ENCODE peak calls at places on chromosomes 5 and 9, in six cellular contexts. One of them, this sample, is unnamed.
A peak's percentile ranks its signal among the peaks of the same experiment; 100 is the strongest.

GRCh38 chr9:112409758-112410157 is 29.9 kb downstream of the HSDL2 start:
- DNase-seq in GM12878: no peak
- DNase-seq in A549: no peak
- DNase-seq in NB4: no peak
- DNase-seq in SK-N-SH: no peak
- DNase-seq in WTC11: no peak
- DNase-seq in this sample: no peak

GRCh38 chr5:78361226-78361993 is 993 bp downstream of the SCAMP1 start:
- DNase-seq in A549: peak; percentile 68
- DNase-seq in WTC11: no peak
- DNase-seq in NB4: peak; percentile 84
- DNase-seq in SK-N-SH: peak; percentile 48
- DNase-seq in GM12878: no peak
- DNase-seq in this sample: peak; percentile 90

GRCh38 chr9:126327016-126327749 is 554 bp downstream of the MVB12B start:
- DNase-seq in GM12878: no peak
- DNase-seq in SK-N-SH: peak; percentile 86
- DNase-seq in NB4: no peak
- DNase-seq in A549: peak; percentile 17
- DNase-seq in WTC11: peak; percentile 32
- DNase-seq in this sample: no peak

GRCh38 chr9:3719286-3719685 is 193.5 kb upstream of the RFX3 start:
- DNase-seq in GM12878: no peak
- DNase-seq in A549: no peak
- DNase-seq in NB4: no peak
- DNase-seq in WTC11: no peak
- DNase-seq in SK-N-SH: no peak
- DNase-seq in this sample: no peak

GRCh38 chr5:146656638-146657037 is 140.6 kb upstream of the GPR151 start:
- DNase-seq in GM12878: no peak
- DNase-seq in SK-N-SH: no peak
- DNase-seq in WTC11: no peak
- DNase-seq in A549: no peak
- DNase-seq in NB4: no peak
- DNase-seq in this sample: no peak

GRCh38 chr9:2749485-2749884 is 32.2 kb downstream of the KCNV2 start:
- DNase-seq in WTC11: no peak
- DNase-seq in SK-N-SH: no peak
- DNase-seq in NB4: no peak
- DNase-seq in A549: no peak
- DNase-seq in GM12878: no peak
- DNase-seq in this sample: no peak

GRCh38 chr5:9498541-9499497 is 47.1 kb downstream of the SEMA5A start:
- DNase-seq in NB4: peak; percentile 50
- DNase-seq in SK-N-SH: no peak
- DNase-seq in A549: peak; percentile 21
- DNase-seq in GM12878: no peak
- DNase-seq in WTC11: peak; percentile 54
- DNase-seq in this sample: no peak

GRCh38 chr5:173786296-173787187 is 101.6 kb upstream of the CPEB4 start:
- DNase-seq in GM12878: peak; percentile 53
- DNase-seq in A549: no peak
- DNase-seq in NB4: peak; percentile 66
- DNase-seq in SK-N-SH: no peak
- DNase-seq in WTC11: no peak
- DNase-seq in this sample: no peak

GRCh38 chr5:103305829-103306228 is 47.3 kb downstream of the MACIR start:
- DNase-seq in GM12878: no peak
- DNase-seq in WTC11: no peak
- DNase-seq in SK-N-SH: no peak
- DNase-seq in A549: no peak
- DNase-seq in NB4: no peak
- DNase-seq in this sample: no peak

GRCh38 chr5:81044868-81045267 is 84.7 kb downstream of the RASGRF2 start:
- DNase-seq in SK-N-SH: no peak
- DNase-seq in GM12878: no peak
- DNase-seq in NB4: no peak
- DNase-seq in WTC11: no peak
- DNase-seq in A549: no peak
- DNase-seq in this sample: no peak

GRCh38 chr9:137339606-137340462 is 37.8 kb upstream of the NRARP start:
- DNase-seq in GM12878: no peak
- DNase-seq in SK-N-SH: no peak
- DNase-seq in NB4: no peak
- DNase-seq in A549: no peak
- DNase-seq in WTC11: no peak
- DNase-seq in this sample: peak; percentile 39

GRCh38 chr5:103883143-103883542 is 320.6 kb upstream of the NUDT12 start:
- DNase-seq in NB4: no peak
- DNase-seq in GM12878: no peak
- DNase-seq in SK-N-SH: no peak
- DNase-seq in A549: no peak
- DNase-seq in WTC11: no peak
- DNase-seq in this sample: no peak

GRCh38 chr5:137037848-137038247 is 461.3 kb downstream of the SPOCK1 start:
- DNase-seq in GM12878: no peak
- DNase-seq in A549: no peak
- DNase-seq in SK-N-SH: no peak
- DNase-seq in WTC11: no peak
- DNase-seq in NB4: no peak
- DNase-seq in this sample: no peak

GRCh38 chr5:178530526-178530925 is 59.7 kb downstream of the COL23A1 start:
- DNase-seq in WTC11: no peak
- DNase-seq in SK-N-SH: no peak
- DNase-seq in A549: no peak
- DNase-seq in GM12878: no peak
- DNase-seq in NB4: no peak
- DNase-seq in this sample: no peak

GRCh38 chr5:73998496-73998895 is 372.5 kb downstream of the ARHGEF28 start:
- DNase-seq in GM12878: no peak
- DNase-seq in NB4: no peak
- DNase-seq in WTC11: no peak
- DNase-seq in SK-N-SH: no peak
- DNase-seq in A549: no peak
- DNase-seq in this sample: no peak

GRCh38 chr5:178940569-178941360 is at the start of gene ZNF454:
- DNase-seq in GM12878: no peak
- DNase-seq in SK-N-SH: peak; percentile 97
- DNase-seq in NB4: no peak
- DNase-seq in WTC11: peak; percentile 94
- DNase-seq in A549: no peak
- DNase-seq in this sample: peak; percentile 35

GRCh38 chr5:80686757-80687156 is 32.0 kb upstream of the DHFR start:
- DNase-seq in WTC11: no peak
- DNase-seq in NB4: peak; percentile 7
- DNase-seq in SK-N-SH: no peak
- DNase-seq in A549: peak; percentile 9
- DNase-seq in GM12878: no peak
- DNase-seq in this sample: peak; percentile 27

GRCh38 chr9:3436629-3437028 is 89.2 kb downstream of the RFX3 start:
- DNase-seq in NB4: no peak
- DNase-seq in A549: no peak
- DNase-seq in GM12878: no peak
- DNase-seq in WTC11: no peak
- DNase-seq in SK-N-SH: no peak
- DNase-seq in this sample: peak; percentile 6

GRCh38 chr9:137453643-137454081 is 5.5 kb downstream of the NSMF start:
- DNase-seq in WTC11: peak; percentile 87
- DNase-seq in GM12878: no peak
- DNase-seq in NB4: peak; percentile 58
- DNase-seq in SK-N-SH: peak; percentile 93
- DNase-seq in A549: peak; percentile 57
- DNase-seq in this sample: peak; percentile 78

GRCh38 chr9:91837982-91838731 is 111.9 kb downstream of the ROR2 start:
- DNase-seq in A549: peak; percentile 19
- DNase-seq in GM12878: no peak
- DNase-seq in NB4: no peak
- DNase-seq in SK-N-SH: no peak
- DNase-seq in WTC11: no peak
- DNase-seq in this sample: no peak

GRCh38 chr5:163571755-163572154 is 66.3 kb downstream of the MAT2B start:
- DNase-seq in GM12878: no peak
- DNase-seq in SK-N-SH: peak; percentile 26
- DNase-seq in NB4: no peak
- DNase-seq in A549: no peak
- DNase-seq in WTC11: no peak
- DNase-seq in this sample: no peak

GRCh38 chr9:110351009-110351467 is 13.4 kb upstream of the TXNDC8 start:
- DNase-seq in NB4: no peak
- DNase-seq in A549: peak; percentile 43
- DNase-seq in GM12878: no peak
- DNase-seq in WTC11: no peak
- DNase-seq in SK-N-SH: no peak
- DNase-seq in this sample: peak; percentile 7

GRCh38 chr9:38417003-38417965 is 7.0 kb downstream of the IGFBPL1 start:
- DNase-seq in GM12878: no peak
- DNase-seq in WTC11: peak; percentile 89
- DNase-seq in A549: peak; percentile 48
- DNase-seq in NB4: peak; percentile 31
- DNase-seq in SK-N-SH: peak; percentile 68
- DNase-seq in this sample: peak; percentile 17

GRCh38 chr9:22863736-22864135 is 417.1 kb downstream of the DMRTA1 start:
- DNase-seq in WTC11: no peak
- DNase-seq in GM12878: no peak
- DNase-seq in A549: no peak
- DNase-seq in SK-N-SH: no peak
- DNase-seq in NB4: no peak
- DNase-seq in this sample: no peak

GRCh38 chr9:37040508-37041127 is 6.5 kb upstream of the PAX5 start:
- DNase-seq in A549: no peak
- DNase-seq in GM12878: no peak
- DNase-seq in WTC11: no peak
- DNase-seq in NB4: no peak
- DNase-seq in SK-N-SH: no peak
- DNase-seq in this sample: no peak
- TF ChIP-seq MAX in A549: no peak
- TF ChIP-seq MAX in GM12878: no peak
- TF ChIP-seq MAX in WTC11: no peak
- TF ChIP-seq MAX in NB4: no peak
- TF ChIP-seq MAX in SK-N-SH: no peak
- TF ChIP-seq MAX in this sample: no peak

GRCh38 chr5:176629853-176630680 is at the start of the genes EIF4E1B and SNCB:
- DNase-seq in GM12878: no peak
- DNase-seq in SK-N-SH: peak; percentile 91
- DNase-seq in WTC11: peak; percentile 72
- DNase-seq in NB4: no peak
- DNase-seq in A549: peak; percentile 37
- DNase-seq in this sample: peak; percentile 49
- TF ChIP-seq MAX in GM12878: no peak
- TF ChIP-seq MAX in SK-N-SH: peak; percentile 38
- TF ChIP-seq MAX in WTC11: peak; percentile 65
- TF ChIP-seq MAX in NB4: no peak
- TF ChIP-seq MAX in A549: no peak
- TF ChIP-seq MAX in this sample: no peak

DNA sequence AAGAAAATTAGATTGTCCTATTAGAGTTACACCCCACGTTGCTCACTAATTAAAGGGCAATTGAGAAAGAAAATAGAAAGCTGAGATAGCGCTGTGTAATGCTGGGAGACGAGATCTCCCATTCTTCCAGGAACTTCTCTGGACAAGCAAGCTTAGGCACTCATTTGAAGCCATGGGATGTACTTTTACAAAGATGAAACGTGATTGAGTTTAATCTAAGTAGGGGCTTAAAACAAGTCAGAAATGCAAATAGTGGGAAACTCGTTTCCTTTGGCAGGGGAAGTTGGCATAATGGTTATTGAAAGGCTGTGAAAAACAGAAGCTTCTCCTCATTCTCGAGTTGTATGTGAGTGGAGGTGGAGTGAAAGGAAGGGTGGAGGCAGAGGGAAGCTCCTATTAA is 3.7 kb downstream of the PRDM6 start:
- DNase-seq in SK-N-SH: no peak
- DNase-seq in GM12878: no peak
- DNase-seq in NB4: no peak
- DNase-seq in WTC11: no peak
- DNase-seq in A549: no peak
- DNase-seq in this sample: peak; percentile 10
- TF ChIP-seq MAX in SK-N-SH: no peak
- TF ChIP-seq MAX in GM12878: no peak
- TF ChIP-seq MAX in NB4: no peak
- TF ChIP-seq MAX in WTC11: no peak
- TF ChIP-seq MAX in A549: no peak
- TF ChIP-seq MAX in this sample: no peak

DNA sequence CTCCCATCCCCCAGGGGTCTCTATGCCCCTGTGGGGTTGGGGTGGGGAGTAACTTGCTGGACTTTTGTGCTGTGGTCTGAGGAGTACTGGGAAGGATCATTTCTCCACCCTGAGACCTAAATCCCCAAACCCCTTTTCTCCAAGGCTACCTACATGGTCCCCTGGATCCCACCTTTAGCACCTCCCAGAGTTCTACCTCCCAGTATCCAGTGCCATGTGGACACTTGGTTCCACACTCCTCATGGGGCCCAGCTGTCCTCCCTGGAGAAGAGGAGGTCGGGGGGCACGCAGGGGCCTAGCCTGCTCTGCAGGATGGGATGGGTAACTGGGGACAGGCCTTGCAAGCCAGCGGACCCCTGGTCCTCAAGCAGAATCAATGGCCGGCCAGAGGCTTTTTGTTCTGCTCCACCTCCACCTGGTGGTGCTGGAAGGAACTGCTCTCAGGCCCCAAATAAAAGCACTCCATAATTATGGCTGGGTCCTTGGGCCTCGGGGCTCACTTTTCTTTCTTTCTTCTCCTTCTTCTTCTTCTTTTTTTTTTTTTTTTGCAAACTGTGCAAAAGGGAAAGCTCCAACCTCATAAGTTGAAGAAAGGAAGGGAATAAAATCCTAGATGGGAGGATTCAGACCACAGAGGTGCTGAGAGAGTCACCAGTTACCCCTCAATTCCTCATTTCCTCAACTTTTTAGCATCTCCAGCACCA is 68.4 kb downstream of the PSD2 start:
- DNase-seq in A549: peak; percentile 49
- DNase-seq in GM12878: no peak
- DNase-seq in NB4: peak; percentile 52
- DNase-seq in WTC11: peak; percentile 81
- DNase-seq in SK-N-SH: peak; percentile 85
- DNase-seq in this sample: peak; percentile 57
- TF ChIP-seq MAX in A549: no peak
- TF ChIP-seq MAX in GM12878: no peak
- TF ChIP-seq MAX in NB4: no peak
- TF ChIP-seq MAX in WTC11: no peak
- TF ChIP-seq MAX in SK-N-SH: no peak
- TF ChIP-seq MAX in this sample: no peak